ENCODE peak calls at places on chromosomes 6 and 20, in seven cellular contexts. D is lung microvascular endothelial cell; I is NB4; J is EH; Q is activated CD4-positive, alpha-beta T cell treated with anti-CD3 and anti-CD28 coated beads, Interleukin-2, amount 50 U/mL, for 1 hour; X is sigmoid colon; U is CD8-positive, alpha-beta memory T cell. O is an unnamed sample.

GRCh38 chr20:40414843-40415615 is 274.0 kb downstream of the MAFB start:
- DNase-seq in D (no peak), I (no peak), J (no peak), Q (no peak), X (no peak), U (no peak), O (no peak)

GRCh38 chr20:25252686-25253421 is 5.0 kb downstream of the PYGB start:
- DNase-seq in D (no peak), I (peak; percentile 73), J (no peak), Q (no peak), X (no peak), U (no peak), O (no peak)

GRCh38 chr6:16505711-16506362 is 255.4 kb downstream of the ATXN1 start:
- DNase-seq in D (no peak), I (no peak), J (peak; percentile 90), Q (no peak), X (peak; percentile 71), U (no peak), O (no peak)

GRCh38 chr20:59515013-59515905 is 89.1 kb upstream of the PHACTR3 start:
- DNase-seq in D (peak; percentile 74), I (peak; percentile 47), J (peak; percentile 61), Q (peak; percentile 4), X (no peak), U (no peak), O (peak; percentile 35)

GRCh38 chr6:113287396-113287795 is 569.7 kb upstream of the MARCKS start:
- DNase-seq in D (no peak), I (no peak), J (no peak), Q (no peak), X (no peak), U (no peak), O (no peak)

GRCh38 chr6:161411265-161411944 is 137.5 kb upstream of the AGPAT4 start:
- DNase-seq in D (no peak), I (no peak), J (no peak), Q (no peak), X (no peak), U (no peak), O (no peak)

GRCh38 chr20:45456632-45457031 is 12.9 kb upstream of the WFDC2 start:
- DNase-seq in D (peak; percentile 39), I (peak; percentile 56), J (no peak), Q (no peak), X (no peak), U (no peak), O (peak; percentile 51)

GRCh38 chr6:116287668-116288282 is 8.0 kb upstream of the TSPYL1 start:
- DNase-seq in D (peak; percentile 59), I (peak; percentile 61), J (peak; percentile 66), Q (no peak), X (no peak), U (no peak), O (peak; percentile 61)

GRCh38 chr6:16446241-16446640 is 207.9 kb downstream of the GMPR start:
- DNase-seq in D (no peak), I (no peak), J (peak; percentile 57), Q (no peak), X (no peak), U (no peak), O (no peak)

GRCh38 chr6:26223213-26223612 is 136.0 kb downstream of the HFE start:
- DNase-seq in D (peak; percentile 47), I (peak; percentile 37), J (peak; percentile 34), Q (no peak), X (no peak), U (no peak), O (no peak)

GRCh38 chr20:10992776-10993175 is 319.0 kb upstream of the JAG1 start:
- DNase-seq in D (no peak), I (no peak), J (peak; percentile 39), Q (no peak), X (no peak), U (no peak), O (no peak)

GRCh38 chr6:113351183-113351834 is 505.8 kb upstream of the MARCKS start:
- DNase-seq in D (peak; percentile 18), I (peak; percentile 3), J (peak; percentile 89), Q (no peak), X (no peak), U (no peak), O (no peak)

GRCh38 chr20:32075534-32075933 is 23.5 kb downstream of the HCK start:
- DNase-seq in D (no peak), I (no peak), J (no peak), Q (no peak), X (no peak), U (no peak), O (no peak)

GRCh38 chr20:13822459-13822858 is 37.6 kb downstream of the NDUFAF5 start:
- DNase-seq in D (no peak), I (no peak), J (peak; percentile 27), Q (no peak), X (no peak), U (no peak), O (no peak)

GRCh38 chr6:18280084-18280483 is 15.8 kb upstream of the DEK start:
- DNase-seq in D (no peak), I (no peak), J (peak; percentile 10), Q (no peak), X (no peak), U (no peak), O (no peak)

GRCh38 chr6:4133941-4134838 is 1.2 kb downstream of the ECI2 start:
- DNase-seq in D (peak; percentile 41), I (peak; percentile 76), J (peak; percentile 32), Q (peak; percentile 11), X (no peak), U (no peak), O (peak; percentile 41)

GRCh38 chr20:35556871-35557270 is 15.0 kb downstream of the ERGIC3 start:
- DNase-seq in D (no peak), I (no peak), J (no peak), Q (no peak), X (no peak), U (no peak), O (no peak)

O was measured in KBM-7.